ENCODE peak calls at places on chromosomes 7 and 10, in seven cellular contexts. Z is Kasumi-1; L is KBM-7; G is NCI-H2171 treated with DMSO at 0.1 percent for 48 hours; W is stimulated activated CD8-positive, alpha-beta memory T cell treated with anti-CD3 and anti-CD28 coated beads, Interleukin-4, amount 100 ng/mL, for 1 hour; T is NCI-H187; C is psoas muscle. H is an unnamed sample.

GRCh38 chr7:19051767-19052375 is 65.6 kb downstream of the TWIST1 start:
- DNase-seq in Z (no peak), L (peak; percentile 31), G (peak; percentile 8), W (no peak), T (no peak), C (no peak), H (peak; percentile 72)

GRCh38 chr10:44647877-44648542 is 263.1 kb upstream of the CXCL12 start:
- DNase-seq in Z (peak; percentile 99), L (no peak), G (peak; percentile 26), W (no peak), T (no peak), C (peak; percentile 21), H (no peak)

GRCh38 chr7:521221-522070 is 1.8 kb upstream of the PDGFA start:
- DNase-seq in Z (no peak), L (peak; percentile 42), G (no peak), W (no peak), T (no peak), C (peak; percentile 56), H (peak; percentile 63)

GRCh38 chr7:115678049-115678982 is 352.2 kb downstream of the TFEC start:
- DNase-seq in Z (no peak), L (no peak), G (peak; percentile 51), W (no peak), T (no peak), C (no peak), H (no peak)

GRCh38 chr7:157508477-157508881 is 171.7 kb downstream of the DNAJB6 start:
- DNase-seq in Z (no peak), L (no peak), G (no peak), W (no peak), T (no peak), C (no peak), H (no peak)

GRCh38 chr7:96084880-96085551 is 236.9 kb downstream of the SLC25A13 start:
- DNase-seq in Z (no peak), L (no peak), G (no peak), W (no peak), T (no peak), C (no peak), H (peak; percentile 64)

GRCh38 chr10:129023057-129023456 is 444.0 kb upstream of the MGMT start:
- DNase-seq in Z (no peak), L (no peak), G (no peak), W (no peak), T (no peak), C (peak; percentile 30), H (no peak)

GRCh38 chr10:3239066-3239919 is 66.7 kb upstream of the PITRM1 start:
- DNase-seq in Z (peak; percentile 47), L (peak; percentile 60), G (peak; percentile 4), W (peak; percentile 57), T (no peak), C (peak; percentile 72), H (peak; percentile 93)

GRCh38 chr7:142111509-142111908 is at the start of gene MGAM2:
- DNase-seq in Z (no peak), L (no peak), G (no peak), W (no peak), T (no peak), C (no peak), H (no peak)

GRCh38 chr7:30923009-30923773 is 11.5 kb downstream of the AQP1 start:
- DNase-seq in Z (no peak), L (no peak), G (no peak), W (no peak), T (no peak), C (no peak), H (no peak)

GRCh38 chr7:149759111-149759510 is 14.3 kb downstream of the ZNF467 start:
- DNase-seq in Z (no peak), L (no peak), G (no peak), W (no peak), T (no peak), C (no peak), H (no peak)